ENCODE peak calls at places on chromosome 9, in six cellular contexts. T, P, I, U, G and D are unnamed samples.

GRCh38 chr9:123069010-123069481 is 35.6 kb downstream of the GPR21 start:
- DNase-seq in T (no peak), P (no peak), I (peak; percentile 34), U (no peak), G (peak; percentile 89), D (no peak)

GRCh38 chr9:98455256-98455956 is 200.0 kb upstream of the TBC1D2 start:
- DNase-seq in T (no peak), P (no peak), I (no peak), U (no peak), G (no peak), D (no peak)

GRCh38 chr9:132283863-132284262 is 70.9 kb downstream of the SETX start:
- DNase-seq in T (no peak), P (no peak), I (no peak), U (no peak), G (peak; percentile 45), D (no peak)

GRCh38 chr9:87216036-87216435 is 268.7 kb upstream of the GAS1 start:
- DNase-seq in T (no peak), P (no peak), I (no peak), U (no peak), G (no peak), D (no peak)

GRCh38 chr9:109652971-109653370 is 127.0 kb upstream of the PALM2AKAP2 start:
- DNase-seq in T (no peak), P (peak; percentile 52), I (peak; percentile 56), U (no peak), G (peak; percentile 80), D (no peak)

GRCh38 chr9:91259162-91259561 is 102.6 kb downstream of the AUH start:
- DNase-seq in T (no peak), P (no peak), I (no peak), U (no peak), G (no peak), D (no peak)

GRCh38 chr9:95516221-95516735 is 493 bp downstream of the PTCH1 start:
- DNase-seq in T (no peak), P (no peak), I (peak; percentile 50), U (no peak), G (peak; percentile 53), D (no peak)

GRCh38 chr9:135670721-135671590 is 7.8 kb downstream of the LCN9 start:
- DNase-seq in T (no peak), P (no peak), I (no peak), U (no peak), G (no peak), D (no peak)

GRCh38 chr9:133204335-133204992 is 4.6 kb downstream of the OBP2B start:
- DNase-seq in T (peak; percentile 5), P (no peak), I (no peak), U (no peak), G (no peak), D (no peak)

GRCh38 chr9:113309204-113309813 is 6.1 kb upstream of the RNF183 start:
- DNase-seq in T (no peak), P (peak; percentile 25), I (peak; percentile 61), U (no peak), G (peak; percentile 72), D (no peak)

DNA sequence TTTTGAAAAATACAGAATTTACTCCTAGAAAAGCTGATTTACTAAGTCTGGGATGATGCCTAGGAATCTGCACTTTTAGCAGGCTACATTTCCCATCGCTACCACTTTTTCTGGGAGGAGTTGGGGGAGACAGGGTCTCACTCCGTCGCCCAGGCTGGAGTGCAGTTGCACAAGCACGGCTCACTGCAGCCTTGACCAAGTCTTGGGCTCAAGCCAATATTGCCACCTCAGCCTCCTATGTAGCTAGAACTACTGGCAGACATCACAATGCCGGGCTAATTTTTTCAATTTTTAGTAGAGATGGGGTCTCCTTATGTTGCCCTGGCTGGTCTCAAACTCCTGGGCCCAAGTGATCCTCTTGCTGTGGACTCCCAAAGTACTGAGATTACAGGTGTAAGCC is 85.9 kb downstream of the NR6A1 start:
- DNase-seq in T (no peak), P (no peak), I (no peak), U (no peak), G (no peak), D (no peak)
- H3K4me1 ChIP-seq in T (no peaks in the 10 kb centered on the region), P (no peaks in the 10 kb centered on the region), I (no peaks in the 10 kb centered on the region), U (no peaks in the 10 kb centered on the region), G (no peaks in the 10 kb centered on the region), D (peaks cover 8% of the 10 kb centered on the region)

GRCh38 chr9:83440641-83441040 is 97.6 kb downstream of the FRMD3 start:
- DNase-seq in T (no peak), P (peak; percentile 60), I (no peak), U (no peak), G (no peak), D (no peak)

GRCh38 chr9:83445703-83446102 is 92.5 kb downstream of the FRMD3 start:
- DNase-seq in T (no peak), P (no peak), I (no peak), U (no peak), G (no peak), D (no peak)

GRCh38 chr9:83447351-83447750 is 90.8 kb downstream of the FRMD3 start:
- DNase-seq in T (no peak), P (no peak), I (no peak), U (no peak), G (no peak), D (no peak)

GRCh38 chr9:83441390-83441789 is 96.8 kb downstream of the FRMD3 start:
- DNase-seq in T (no peak), P (no peak), I (no peak), U (no peak), G (no peak), D (no peak)

DNA sequence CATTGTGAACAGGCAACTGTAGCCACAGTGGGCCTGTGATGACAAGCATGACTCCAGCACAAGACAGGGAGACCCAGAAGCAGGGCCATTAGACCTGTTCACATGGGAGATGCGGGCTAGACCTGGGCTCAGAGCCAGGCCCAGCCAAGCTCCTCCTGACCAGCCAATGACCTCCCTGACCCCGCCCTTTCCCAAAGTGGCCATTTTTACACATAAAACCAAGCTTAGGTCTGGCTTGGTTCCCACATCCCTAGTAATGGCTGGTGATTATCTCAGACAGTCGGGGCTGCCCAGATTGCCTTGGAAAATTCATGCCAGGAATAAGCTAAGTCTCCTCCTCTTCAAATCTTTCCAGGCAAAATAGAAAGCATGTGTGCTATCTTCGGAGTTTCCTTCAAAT is 94.1 kb downstream of the FRMD3 start:
- DNase-seq in T (no peak), P (no peak), I (no peak), U (no peak), G (peak; percentile 16), D (no peak)
- H3K27ac ChIP-seq in T (no peak overlapping the region), P (no peak overlapping the region), I (no peak overlapping the region), U (no peak overlapping the region), G (no peak overlapping the region), D (no peak overlapping the region)

DNA sequence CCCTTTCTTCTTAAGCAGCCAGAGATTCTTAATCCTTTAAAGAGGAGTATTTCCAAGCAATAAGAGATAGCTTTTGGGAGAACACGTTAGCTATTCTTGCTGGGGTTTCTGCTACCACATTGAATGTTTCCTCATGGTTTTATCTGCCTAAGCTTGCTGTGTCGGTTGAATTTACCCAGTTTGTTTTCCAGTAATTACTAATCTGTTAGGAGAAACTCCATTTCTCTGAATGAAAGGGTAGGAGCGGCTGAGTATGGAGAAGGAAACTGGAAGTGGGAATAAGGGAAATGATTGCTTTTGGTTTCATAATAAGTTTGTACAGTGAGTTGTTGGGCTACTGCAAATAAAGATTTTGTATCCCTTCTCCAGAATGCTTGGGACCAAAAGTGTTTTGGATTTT is 1.2 kb downstream of the JAK2 start:
- DNase-seq in T (no peak), P (no peak), I (no peak), U (no peak), G (no peak), D (no peak)
- H3K4me1 ChIP-seq in T (no peaks in the 10 kb centered on the region), P (no peaks in the 10 kb centered on the region), I (peaks cover 15% of the 10 kb centered on the region), U (peaks cover 19% of the 10 kb centered on the region), G (peaks cover 28% of the 10 kb centered on the region), D (peaks cover 51% of the 10 kb centered on the region)

GRCh38 chr9:79975471-79976316 is 403.9 kb downstream of the TLE4 start:
- DNase-seq in T (no peak), P (no peak), I (no peak), U (no peak), G (no peak), D (peak; percentile 87)

GRCh38 chr9:79984429-79985067 is 412.8 kb downstream of the TLE4 start:
- DNase-seq in T (no peak), P (no peak), I (no peak), U (no peak), G (no peak), D (peak; percentile 35)

GRCh38 chr9:79977510-79978197 is 405.9 kb downstream of the TLE4 start:
- DNase-seq in T (no peak), P (no peak), I (no peak), U (no peak), G (no peak), D (no peak)

GRCh38 chr9:79976501-79977444 is 405.0 kb downstream of the TLE4 start:
- DNase-seq in T (no peak), P (no peak), I (no peak), U (no peak), G (no peak), D (peak; percentile 69)

DNA sequence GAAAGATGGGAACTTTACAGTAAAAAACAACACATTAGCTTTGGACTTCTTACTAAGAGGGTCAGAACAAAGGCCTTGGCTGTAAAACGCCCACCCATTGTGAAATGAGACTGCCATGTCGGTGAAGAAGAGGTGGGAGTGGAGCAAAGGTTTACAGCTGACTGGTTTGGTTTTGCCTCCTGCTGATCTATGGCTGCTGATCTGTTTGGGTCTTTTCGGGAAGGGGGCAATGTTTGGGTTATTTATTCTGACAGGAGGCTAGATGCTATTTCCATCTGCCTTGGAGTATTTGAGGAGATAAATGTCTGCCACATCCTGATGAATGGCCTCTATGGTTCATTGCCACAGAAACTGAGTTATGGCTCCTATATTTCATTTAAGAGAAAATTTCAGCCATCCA is 408.7 kb downstream of the TLE4 start:
- DNase-seq in T (no peak), P (no peak), I (no peak), U (no peak), G (no peak), D (no peak)
- H3K27ac ChIP-seq in T (no peak overlapping the region), P (no peak overlapping the region), I (no peak overlapping the region), U (no peak overlapping the region), G (no peak overlapping the region), D (no peak overlapping the region)

GRCh38 chr9:1024112-1024511 is 26.0 kb upstream of the DMRT2 start:
- DNase-seq in T (no peak), P (no peak), I (no peak), U (no peak), G (no peak), D (no peak)
- H3K4me1 ChIP-seq in T (no peaks in the 10 kb centered on the region), P (no peaks in the 10 kb centered on the region), I (no peaks in the 10 kb centered on the region), U (no peaks in the 10 kb centered on the region), G (no peaks in the 10 kb centered on the region), D (no peaks in the 10 kb centered on the region)